ENCODE peak calls at places on chromosomes 13 and 19, in seven cellular contexts. One of them, this sample, is unnamed.

GRCh38 chr13:91017031-91017668 is 330.3 kb upstream of the MIR17HG start:
- DNase-seq in cardiac muscle cell: peak; percentile 58
- DNase-seq in stimulated activated CD4-positive, alpha-beta T cell treated with anti-CD3 and anti-CD28 coated beads, Interleukin-4, amount 100 ng/mL, for 1 hour: peak; percentile 6
- DNase-seq in transverse colon: no peak
- DNase-seq in AG09309: no peak
- DNase-seq in fibroblast of pulmonary artery: peak; percentile 45
- DNase-seq in neural crest cell: peak; percentile 44
- DNase-seq in this sample: peak; percentile 46

GRCh38 chr19:3108775-3109174 is 14.6 kb downstream of the GNA11 start:
- DNase-seq in fibroblast of pulmonary artery: peak; percentile 67
- DNase-seq in neural crest cell: peak; percentile 65
- DNase-seq in transverse colon: peak; percentile 72
- DNase-seq in stimulated activated CD4-positive, alpha-beta T cell treated with anti-CD3 and anti-CD28 coated beads, Interleukin-4, amount 100 ng/mL, for 1 hour: peak; percentile 75
- DNase-seq in AG09309: no peak
- DNase-seq in cardiac muscle cell: peak; percentile 68
- DNase-seq in this sample: peak; percentile 70

GRCh38 chr13:107329991-107330390 is 762.1 kb upstream of the ARGLU1 start:
- DNase-seq in fibroblast of pulmonary artery: no peak
- DNase-seq in neural crest cell: no peak
- DNase-seq in transverse colon: no peak
- DNase-seq in stimulated activated CD4-positive, alpha-beta T cell treated with anti-CD3 and anti-CD28 coated beads, Interleukin-4, amount 100 ng/mL, for 1 hour: no peak
- DNase-seq in cardiac muscle cell: peak; percentile 22
- DNase-seq in AG09309: no peak
- DNase-seq in this sample: no peak

GRCh38 chr13:72645521-72645920 is 81.9 kb downstream of the MZT1 start:
- DNase-seq in neural crest cell: no peak
- DNase-seq in transverse colon: no peak
- DNase-seq in AG09309: no peak
- DNase-seq in fibroblast of pulmonary artery: no peak
- DNase-seq in cardiac muscle cell: no peak
- DNase-seq in stimulated activated CD4-positive, alpha-beta T cell treated with anti-CD3 and anti-CD28 coated beads, Interleukin-4, amount 100 ng/mL, for 1 hour: no peak
- DNase-seq in this sample: no peak

GRCh38 chr19:13013649-13014048 is 18.4 kb downstream of the NFIX start:
- DNase-seq in fibroblast of pulmonary artery: no peak
- DNase-seq in AG09309: no peak
- DNase-seq in transverse colon: no peak
- DNase-seq in stimulated activated CD4-positive, alpha-beta T cell treated with anti-CD3 and anti-CD28 coated beads, Interleukin-4, amount 100 ng/mL, for 1 hour: no peak
- DNase-seq in neural crest cell: no peak
- DNase-seq in cardiac muscle cell: no peak
- DNase-seq in this sample: no peak

GRCh38 chr19:33905473-33905936 is 108.8 kb downstream of the KCTD15 start:
- DNase-seq in transverse colon: peak; percentile 14
- DNase-seq in neural crest cell: no peak
- DNase-seq in AG09309: no peak
- DNase-seq in cardiac muscle cell: peak; percentile 35
- DNase-seq in fibroblast of pulmonary artery: no peak
- DNase-seq in stimulated activated CD4-positive, alpha-beta T cell treated with anti-CD3 and anti-CD28 coated beads, Interleukin-4, amount 100 ng/mL, for 1 hour: no peak
- DNase-seq in this sample: peak; percentile 19

GRCh38 chr13:71632721-71633120 is 234.3 kb downstream of the DACH1 start:
- DNase-seq in stimulated activated CD4-positive, alpha-beta T cell treated with anti-CD3 and anti-CD28 coated beads, Interleukin-4, amount 100 ng/mL, for 1 hour: no peak
- DNase-seq in transverse colon: no peak
- DNase-seq in AG09309: no peak
- DNase-seq in neural crest cell: no peak
- DNase-seq in fibroblast of pulmonary artery: peak; percentile 18
- DNase-seq in cardiac muscle cell: no peak
- DNase-seq in this sample: no peak

GRCh38 chr19:5954293-5954692 is 23.6 kb downstream of the RANBP3 start:
- DNase-seq in AG09309: no peak
- DNase-seq in transverse colon: no peak
- DNase-seq in neural crest cell: no peak
- DNase-seq in stimulated activated CD4-positive, alpha-beta T cell treated with anti-CD3 and anti-CD28 coated beads, Interleukin-4, amount 100 ng/mL, for 1 hour: no peak
- DNase-seq in fibroblast of pulmonary artery: no peak
- DNase-seq in cardiac muscle cell: no peak
- DNase-seq in this sample: no peak

GRCh38 chr13:109402976-109403375 is 383.4 kb downstream of the IRS2 start:
- DNase-seq in stimulated activated CD4-positive, alpha-beta T cell treated with anti-CD3 and anti-CD28 coated beads, Interleukin-4, amount 100 ng/mL, for 1 hour: no peak
- DNase-seq in AG09309: no peak
- DNase-seq in cardiac muscle cell: no peak
- DNase-seq in fibroblast of pulmonary artery: no peak
- DNase-seq in neural crest cell: no peak
- DNase-seq in transverse colon: no peak
- DNase-seq in this sample: no peak

GRCh38 chr19:17402982-17403855 is 2.2 kb downstream of the BST2 start:
- DNase-seq in stimulated activated CD4-positive, alpha-beta T cell treated with anti-CD3 and anti-CD28 coated beads, Interleukin-4, amount 100 ng/mL, for 1 hour: peak; percentile 59
- DNase-seq in neural crest cell: peak; percentile 57
- DNase-seq in AG09309: no peak
- DNase-seq in transverse colon: no peak
- DNase-seq in cardiac muscle cell: peak; percentile 31
- DNase-seq in fibroblast of pulmonary artery: no peak
- DNase-seq in this sample: no peak

GRCh38 chr19:4488496-4488895 is 16.4 kb downstream of the HDGFL2 start:
- DNase-seq in cardiac muscle cell: no peak
- DNase-seq in neural crest cell: no peak
- DNase-seq in transverse colon: no peak
- DNase-seq in fibroblast of pulmonary artery: no peak
- DNase-seq in AG09309: no peak
- DNase-seq in stimulated activated CD4-positive, alpha-beta T cell treated with anti-CD3 and anti-CD28 coated beads, Interleukin-4, amount 100 ng/mL, for 1 hour: no peak
- DNase-seq in this sample: no peak

GRCh38 chr19:42273407-42274064 is 4.5 kb downstream of the CIC start:
- DNase-seq in AG09309: no peak
- DNase-seq in transverse colon: no peak
- DNase-seq in fibroblast of pulmonary artery: no peak
- DNase-seq in neural crest cell: no peak
- DNase-seq in stimulated activated CD4-positive, alpha-beta T cell treated with anti-CD3 and anti-CD28 coated beads, Interleukin-4, amount 100 ng/mL, for 1 hour: no peak
- DNase-seq in cardiac muscle cell: no peak
- DNase-seq in this sample: no peak

GRCh38 chr19:2653717-2654584 is 48.5 kb downstream of the GNG7 start:
- DNase-seq in fibroblast of pulmonary artery: no peak
- DNase-seq in AG09309: no peak
- DNase-seq in neural crest cell: no peak
- DNase-seq in transverse colon: no peak
- DNase-seq in stimulated activated CD4-positive, alpha-beta T cell treated with anti-CD3 and anti-CD28 coated beads, Interleukin-4, amount 100 ng/mL, for 1 hour: no peak
- DNase-seq in cardiac muscle cell: no peak
- DNase-seq in this sample: no peak

GRCh38 chr13:66210677-66211076 is 1019.5 kb downstream of the PCDH9 start:
- DNase-seq in neural crest cell: no peak
- DNase-seq in fibroblast of pulmonary artery: peak; percentile 91
- DNase-seq in AG09309: peak; percentile 57
- DNase-seq in stimulated activated CD4-positive, alpha-beta T cell treated with anti-CD3 and anti-CD28 coated beads, Interleukin-4, amount 100 ng/mL, for 1 hour: no peak
- DNase-seq in transverse colon: no peak
- DNase-seq in cardiac muscle cell: peak; percentile 90
- DNase-seq in this sample: peak; percentile 94

GRCh38 chr13:113448885-113449692 is 4.2 kb downstream of the ADPRHL1 start:
- DNase-seq in stimulated activated CD4-positive, alpha-beta T cell treated with anti-CD3 and anti-CD28 coated beads, Interleukin-4, amount 100 ng/mL, for 1 hour: no peak
- DNase-seq in cardiac muscle cell: no peak
- DNase-seq in AG09309: no peak
- DNase-seq in fibroblast of pulmonary artery: no peak
- DNase-seq in neural crest cell: no peak
- DNase-seq in transverse colon: peak; percentile 83
- DNase-seq in this sample: peak; percentile 36

GRCh38 chr19:17577698-17578097 is 22.2 kb downstream of the COLGALT1 start:
- DNase-seq in fibroblast of pulmonary artery: no peak
- DNase-seq in cardiac muscle cell: no peak
- DNase-seq in stimulated activated CD4-positive, alpha-beta T cell treated with anti-CD3 and anti-CD28 coated beads, Interleukin-4, amount 100 ng/mL, for 1 hour: no peak
- DNase-seq in transverse colon: no peak
- DNase-seq in AG09309: no peak
- DNase-seq in neural crest cell: no peak
- DNase-seq in this sample: no peak

GRCh38 chr13:95403349-95404140 is 102.3 kb upstream of the ABCC4 start:
- DNase-seq in stimulated activated CD4-positive, alpha-beta T cell treated with anti-CD3 and anti-CD28 coated beads, Interleukin-4, amount 100 ng/mL, for 1 hour: no peak
- DNase-seq in fibroblast of pulmonary artery: no peak
- DNase-seq in AG09309: no peak
- DNase-seq in neural crest cell: peak; percentile 30
- DNase-seq in transverse colon: no peak
- DNase-seq in cardiac muscle cell: no peak
- DNase-seq in this sample: no peak

GRCh38 chr19:49565261-49565660 is 15.1 kb downstream of the NOSIP start:
- DNase-seq in AG09309: no peak
- DNase-seq in transverse colon: peak; percentile 82
- DNase-seq in neural crest cell: no peak
- DNase-seq in cardiac muscle cell: peak; percentile 67
- DNase-seq in fibroblast of pulmonary artery: peak; percentile 43
- DNase-seq in stimulated activated CD4-positive, alpha-beta T cell treated with anti-CD3 and anti-CD28 coated beads, Interleukin-4, amount 100 ng/mL, for 1 hour: no peak
- DNase-seq in this sample: peak; percentile 31

GRCh38 chr13:50357136-50357535 is 341.9 kb downstream of the KCNRG start:
- DNase-seq in neural crest cell: no peak
- DNase-seq in cardiac muscle cell: no peak
- DNase-seq in transverse colon: no peak
- DNase-seq in fibroblast of pulmonary artery: no peak
- DNase-seq in stimulated activated CD4-positive, alpha-beta T cell treated with anti-CD3 and anti-CD28 coated beads, Interleukin-4, amount 100 ng/mL, for 1 hour: no peak
- DNase-seq in AG09309: no peak
- DNase-seq in this sample: no peak

This sample was measured in cardiac fibroblast.